ENCODE peak calls at places on chromosomes 5 and 9, in nine cellular contexts. O, G, N, P, H, W, V, R and F are unnamed samples.

GRCh38 chr5:159449925-159450324 is 119.6 kb upstream of the IL12B start:
- DNase-seq in O (no peak), R (no peak), H (no peak), P (no peak), V (no peak), N (no peak), W (no peak), G (no peak), F (peak; percentile 62)

GRCh38 chr9:16773116-16773515 is 97.4 kb downstream of the BNC2 start:
- DNase-seq in O (no peak), P (no peak), H (no peak), V (no peak), R (no peak), N (no peak), G (no peak), W (no peak), F (no peak)

GRCh38 chr5:32618962-32619361 is 33.6 kb downstream of the SUB1 start:
- DNase-seq in H (no peak), P (no peak), R (no peak), G (no peak), W (no peak), N (no peak), O (no peak), V (no peak), F (no peak)

GRCh38 chr5:72988769-72989168 is 32.9 kb downstream of the FCHO2 start:
- DNase-seq in O (no peak), R (no peak), W (no peak), P (no peak), H (no peak), N (no peak), V (no peak), G (no peak), F (no peak)

GRCh38 chr9:132645711-132646110 is 24.1 kb downstream of the DDX31 start:
- DNase-seq in R (no peak), H (no peak), N (no peak), P (no peak), V (no peak), G (no peak), W (no peak), O (no peak), F (no peak)

GRCh38 chr5:143645356-143645755 is 166.6 kb upstream of the HMHB1 start:
- DNase-seq in P (no peak), O (no peak), V (no peak), R (no peak), W (no peak), H (no peak), G (no peak), N (no peak), F (no peak)

GRCh38 chr9:124684140-124684539 is 87.0 kb downstream of the NR6A1 start:
- DNase-seq in G (peak; percentile 29), R (no peak), H (no peak), P (no peak), O (peak; percentile 13), V (no peak), W (no peak), N (no peak), F (no peak)

GRCh38 chr5:111301264-111301663 is 77.1 kb downstream of the CAMK4 start:
- DNase-seq in G (no peak), W (no peak), P (no peak), V (no peak), R (no peak), O (no peak), N (no peak), H (no peak), F (no peak)

GRCh38 chr9:78029601-78030552 is 1.7 kb downstream of the GNAQ start:
- DNase-seq in O (peak; percentile 47), H (peak; percentile 56), R (peak; percentile 26), V (no peak), N (no peak), W (peak; percentile 13), G (no peak), P (no peak), F (peak; percentile 38)

GRCh38 chr9:2043881-2044462 is 28.8 kb downstream of the SMARCA2 start:
- DNase-seq in O (no peak), N (no peak), P (no peak), G (no peak), R (no peak), W (no peak), V (no peak), H (no peak), F (no peak)

GRCh38 chr5:111028865-111029264 is 42.6 kb upstream of the TSLP start:
- DNase-seq in G (no peak), N (no peak), H (no peak), R (no peak), V (no peak), P (no peak), W (no peak), O (no peak), F (peak; percentile 90)

GRCh38 chr9:2055203-2055658 is 40.1 kb downstream of the SMARCA2 start:
- DNase-seq in N (no peak), W (no peak), R (no peak), V (no peak), H (no peak), G (no peak), P (no peak), O (no peak), F (peak; percentile 94)

GRCh38 chr5:96426831-96427230 is 6.2 kb downstream of the PCSK1 start:
- DNase-seq in O (no peak), R (no peak), V (no peak), H (no peak), W (no peak), G (no peak), P (no peak), N (no peak), F (no peak)

GRCh38 chr5:76870046-76870445 is 20.2 kb downstream of the S100Z start:
- DNase-seq in W (no peak), G (no peak), V (no peak), R (no peak), O (no peak), H (no peak), N (no peak), P (peak; percentile 15), F (peak; percentile 4)

GRCh38 chr5:76874088-76874581 is 24.3 kb downstream of the S100Z start:
- DNase-seq in R (no peak), W (no peak), P (no peak), N (no peak), H (no peak), O (no peak), V (no peak), G (no peak), F (no peak)
- H3K4me3 ChIP-seq in R (no peak overlapping the region), W (no peak overlapping the region), P (no peak overlapping the region), N (no peak overlapping the region), H (no peak overlapping the region), O (no peak overlapping the region), V (no peak overlapping the region), G (no peak overlapping the region), F (no peak overlapping the region)

GRCh38 chr9:137665697-137666504 is 47.1 kb downstream of the EHMT1 start:
- DNase-seq in R (no peak), W (no peak), G (no peak), O (no peak), P (no peak), V (no peak), H (no peak), N (no peak), F (no peak)
- H3K4me3 ChIP-seq in R (no peak overlapping the region), W (no peak overlapping the region), G (no peak overlapping the region), O (no peak overlapping the region), P (no peak overlapping the region), V (no peak overlapping the region), H (no peak overlapping the region), N (no peak overlapping the region), F (no peak overlapping the region)

GRCh38 chr5:162282191-162282590 is 214.6 kb downstream of the GABRG2 start:
- DNase-seq in H (no peak), R (no peak), W (no peak), P (no peak), N (no peak), V (no peak), O (no peak), G (no peak), F (no peak)
- H3K4me3 ChIP-seq in H (no peak overlapping the region), R (no peak overlapping the region), W (no peak overlapping the region), P (no peak overlapping the region), N (no peak overlapping the region), V (no peak overlapping the region), O (no peak overlapping the region), G (no peak overlapping the region), F (no peak overlapping the region)

GRCh38 chr9:129350143-129350935 is 172.3 kb upstream of the IER5L start:
- DNase-seq in N (no peak), R (no peak), O (no peak), W (no peak), P (no peak), H (no peak), G (no peak), V (no peak), F (no peak)

GRCh38 chr9:129351058-129351641 is 173.1 kb upstream of the IER5L start:
- DNase-seq in O (no peak), P (no peak), H (no peak), G (no peak), W (no peak), R (no peak), V (no peak), N (no peak), F (no peak)

GRCh38 chr9:129352157-129352870 is 174.3 kb upstream of the IER5L start:
- DNase-seq in H (no peak), O (no peak), P (no peak), N (no peak), V (no peak), G (no peak), W (no peak), R (no peak), F (no peak)

GRCh38 chr9:129353697-129354336 is 175.8 kb upstream of the IER5L start:
- DNase-seq in G (no peak), W (no peak), V (no peak), O (no peak), H (no peak), P (no peak), N (no peak), R (no peak), F (no peak)

GRCh38 chr9:129351642-129352151 is 173.6 kb upstream of the IER5L start:
- DNase-seq in P (no peak), N (no peak), R (no peak), W (no peak), V (no peak), O (no peak), H (no peak), G (no peak), F (no peak)
- H3K4me3 ChIP-seq in P (peak overlapping the region; percentile 51), N (peak overlapping the region; percentile 54), R (no peak overlapping the region), W (peak overlapping the region; percentile 32), V (no peak overlapping the region), O (no peak overlapping the region), H (no peak overlapping the region), G (peak overlapping the region; percentile 22), F (peak overlapping the region; percentile 23)

DNA sequence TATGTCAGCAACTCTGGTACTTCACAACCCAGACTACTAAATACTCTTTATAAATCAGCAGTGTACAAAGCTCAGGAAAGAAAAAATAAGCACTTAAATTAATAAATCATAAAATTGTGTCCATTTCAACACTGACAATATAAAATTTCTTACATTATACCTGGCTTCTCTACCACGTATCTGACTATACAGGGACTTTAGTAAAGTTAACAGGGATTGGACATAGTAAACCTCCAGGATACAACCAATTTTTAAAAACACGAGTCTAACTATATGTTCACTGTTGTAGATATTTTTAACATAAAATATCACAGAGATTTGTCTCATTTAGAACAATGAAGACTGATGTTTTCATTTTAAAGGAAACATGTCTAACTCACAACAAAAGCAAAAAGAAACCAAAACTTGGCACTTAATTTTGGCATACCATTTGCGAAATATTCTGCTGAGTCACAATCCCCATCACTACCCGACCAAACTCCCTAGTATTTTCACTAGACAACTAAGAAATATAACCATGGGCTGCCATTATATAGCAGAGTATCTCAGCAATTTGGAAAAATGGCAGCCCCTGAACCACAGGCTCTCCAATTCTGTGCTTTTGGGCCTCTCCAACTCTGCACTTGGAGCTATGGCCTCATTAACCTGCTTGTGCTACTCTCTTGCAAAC is 14.4 kb downstream of the FAM169A start:
- DNase-seq in R (no peak), O (no peak), W (no peak), H (no peak), V (no peak), G (no peak), P (peak; percentile 18), N (no peak), F (peak; percentile 50)
- H3K4me3 ChIP-seq in R (no peak overlapping the region), O (no peak overlapping the region), W (no peak overlapping the region), H (peak overlapping the region; percentile 66), V (no peak overlapping the region), G (no peak overlapping the region), P (no peak overlapping the region), N (no peak overlapping the region), F (no peak overlapping the region)